ENCODE peak calls at places on chromosomes 4 and X, in six cellular contexts. L, F, M, J, O and E are unnamed samples.
A peak's percentile ranks its signal among the peaks of the same experiment; 100 is the strongest.

GRCh38 chr4:6767725-6768538 is 14.6 kb upstream of the KIAA0232 start:
- DNase-seq in F (no peak), L (no peak), J (no peak), M (no peak), O (no peak), E (no peak)

GRCh38 chr4:149518471-149518870 is 297.2 kb downstream of the IQCM start:
- DNase-seq in F (no peak), M (no peak), L (no peak), J (no peak), O (no peak), E (no peak)

GRCh38 chrX:27679281-27679680 is 89.1 kb downstream of the DCAF8L2 start:
- DNase-seq in F (no peak), J (no peak), O (no peak), M (no peak), L (no peak), E (no peak)

GRCh38 chrX:21989415-21989814 is 42.7 kb upstream of the PHEX start:
- DNase-seq in L (no peak), J (no peak), O (no peak), M (no peak), F (no peak), E (no peak)

GRCh38 chr4:157226601-157227000 is 6.1 kb downstream of the GRIA2 start:
- DNase-seq in F (no peak), L (no peak), M (no peak), O (no peak), J (no peak), E (no peak)

GRCh38 chrX:40734956-40735317 is 405 bp downstream of the MED14 start:
- DNase-seq in J (no peak), M (no peak), F (no peak), O (no peak), L (no peak), E (peak; percentile 6)

GRCh38 chrX:46180258-46180687 is 364.9 kb downstream of the ZNF674 start:
- DNase-seq in M (no peak), F (no peak), L (no peak), J (no peak), O (peak; percentile 96), E (peak; percentile 55)

GRCh38 chr4:176789955-176790354 is 2.8 kb downstream of the VEGFC start:
- DNase-seq in M (no peak), L (no peak), O (peak; percentile 93), J (no peak), F (peak; percentile 6), E (peak; percentile 81)

GRCh38 chr4:80154547-80154933 is 42.8 kb upstream of the PRDM8 start:
- DNase-seq in O (no peak), F (no peak), J (no peak), M (no peak), L (no peak), E (no peak)

GRCh38 chr4:108342325-108342986 is 173.7 kb upstream of the LEF1 start:
- DNase-seq in M (peak; percentile 54), O (no peak), J (no peak), F (no peak), L (no peak), E (no peak)

GRCh38 chrX:116111497-116111896 is 59.0 kb upstream of the AGTR2 start:
- DNase-seq in J (no peak), F (no peak), L (no peak), O (no peak), M (no peak), E (no peak)

GRCh38 chrX:13897571-13897970 is 80.7 kb upstream of the GPM6B start:
- DNase-seq in F (no peak), M (no peak), L (no peak), O (no peak), J (no peak), E (no peak)

GRCh38 chr4:151294833-151295496 is 18.0 kb downstream of the PRSS48 start:
- DNase-seq in O (no peak), M (no peak), J (no peak), F (no peak), L (no peak), E (no peak)